ENCODE peak calls at places on chromosomes 2 and 18, in six cellular contexts. P is lung, W is neural crest cell, Y is neural progenitor cell, R is body of pancreas, E is fibroblast of lung. U is an unnamed sample.

GRCh38 chr18:75208055-75208835 is 694 bp downstream of the PTGR3 start:
- DNase-seq in Y (peak; percentile 65), R (peak; percentile 61), E (peak; percentile 65), P (peak; percentile 54), W (peak; percentile 45), U (no peak)

GRCh38 chr2:173451137-173451536 is 96.5 kb downstream of the CDCA7 start:
- DNase-seq in Y (no peak), E (no peak), R (no peak), P (no peak), W (no peak), U (no peak)

GRCh38 chr18:51936115-51936514 is 403.9 kb upstream of the DCC start:
- DNase-seq in E (no peak), W (no peak), P (no peak), R (no peak), Y (no peak), U (no peak)

GRCh38 chr2:49029406-49029805 is 124.9 kb downstream of the FSHR start:
- DNase-seq in Y (peak; percentile 14), R (no peak), P (no peak), E (no peak), W (no peak), U (no peak)

GRCh38 chr18:58768293-58768974 is 96.2 kb upstream of the ZNF532 start:
- DNase-seq in E (peak; percentile 45), Y (peak; percentile 87), P (peak; percentile 61), W (peak; percentile 82), R (peak; percentile 73), U (no peak)

GRCh38 chr2:219645631-219646527 is 18.4 kb downstream of the SLC4A3 start:
- DNase-seq in P (no peak), R (no peak), E (peak; percentile 85), Y (no peak), W (no peak), U (no peak)

GRCh38 chr2:75053484-75054112 is 95.2 kb downstream of the POLE4 start:
- DNase-seq in Y (peak; percentile 77), R (peak; percentile 27), E (no peak), P (no peak), W (peak; percentile 16), U (no peak)

GRCh38 chr2:17830053-17831034 is 14.1 kb downstream of the MSGN1 start:
- DNase-seq in W (peak; percentile 89), E (peak; percentile 78), Y (peak; percentile 93), P (peak; percentile 56), R (peak; percentile 56), U (no peak)

GRCh38 chr18:43587538-43588153 is 310.4 kb upstream of the SYT4 start:
- DNase-seq in W (no peak), R (peak; percentile 36), P (no peak), Y (peak; percentile 37), E (peak; percentile 64), U (no peak)

GRCh38 chr18:59461171-59461570 is 102.1 kb upstream of the LMAN1 start:
- DNase-seq in E (no peak), P (no peak), R (no peak), Y (no peak), W (no peak), U (no peak)

GRCh38 chr2:85716346-85716880 is 22.3 kb downstream of the GNLY start:
- DNase-seq in E (no peak), P (no peak), Y (no peak), W (no peak), R (no peak), U (no peak)

GRCh38 chr2:85717308-85718005 is 23.3 kb downstream of the GNLY start:
- DNase-seq in W (no peak), P (no peak), E (peak; percentile 50), R (no peak), Y (peak; percentile 73), U (no peak)

GRCh38 chr2:85719609-85720240 is 25.6 kb downstream of the GNLY start:
- DNase-seq in Y (no peak), R (no peak), P (no peak), E (no peak), W (no peak), U (no peak)

GRCh38 chr2:85718885-85719487 is 24.8 kb downstream of the GNLY start:
- DNase-seq in R (peak; percentile 40), W (no peak), Y (no peak), E (no peak), P (no peak), U (no peak)

DNA sequence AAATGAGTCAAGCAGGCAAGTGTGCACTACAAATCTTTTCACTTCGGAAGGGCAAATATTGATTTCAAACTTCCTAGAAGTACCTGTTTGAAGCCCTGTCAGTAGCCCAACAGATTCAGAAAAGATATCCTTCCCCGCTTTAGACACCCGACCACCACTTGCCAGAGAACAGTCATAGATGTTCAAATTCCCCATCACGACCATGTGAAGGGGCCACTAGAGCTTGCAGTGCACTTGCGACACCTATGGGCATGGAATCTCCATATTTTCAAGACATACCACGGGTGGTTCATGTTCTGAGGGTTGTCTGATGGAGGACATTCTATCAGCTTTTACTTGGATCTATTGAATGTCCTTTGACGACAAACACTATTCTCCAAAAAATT is 23.8 kb downstream of the GNLY start:
- DNase-seq in R (no peak), E (no peak), Y (no peak), W (no peak), P (no peak), U (no peak)
- TF ChIP-seq CTCF in R (no peak), E (no peak), Y (no peak), W (no peak), P (no peak), U (no peak)

DNA sequence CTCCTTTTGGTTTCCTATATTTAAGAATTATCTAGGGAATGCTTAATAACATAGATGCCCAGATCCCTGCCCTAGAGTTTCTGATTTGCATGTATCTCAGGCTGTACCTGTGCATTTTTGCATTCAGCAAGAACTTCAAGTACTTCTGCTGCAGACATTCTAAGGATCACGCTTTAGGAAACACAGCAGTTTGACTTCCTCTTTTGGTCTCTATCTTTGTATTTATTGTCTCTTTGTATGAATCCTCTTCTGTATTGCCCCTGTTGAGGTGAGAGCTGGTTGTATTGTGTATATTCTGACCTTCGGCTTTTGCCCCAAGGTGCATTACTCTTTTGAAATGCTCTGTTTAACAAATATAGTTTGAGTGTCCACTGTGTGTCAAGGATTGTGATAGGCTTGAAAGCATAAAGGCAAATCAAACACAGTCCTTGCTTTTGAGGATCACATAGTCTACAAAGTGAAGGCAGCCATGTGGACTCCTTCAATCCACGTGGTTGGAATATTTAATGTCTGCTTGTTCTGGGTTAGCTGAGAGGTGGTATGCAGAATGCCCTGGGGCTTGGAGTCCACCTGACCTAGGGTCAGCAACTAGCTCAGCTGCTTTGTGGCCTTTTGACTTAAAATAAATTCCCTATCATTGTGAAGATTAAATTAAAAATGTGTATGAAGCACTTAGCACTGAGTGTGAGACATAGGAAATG is 108.0 kb downstream of the LYPD6 start:
- DNase-seq in P (no peak), W (no peak), Y (no peak), E (no peak), R (no peak), U (no peak)
- TF ChIP-seq CTCF in P (no peak), W (no peak), Y (no peak), E (no peak), R (no peak), U (no peak)

DNA sequence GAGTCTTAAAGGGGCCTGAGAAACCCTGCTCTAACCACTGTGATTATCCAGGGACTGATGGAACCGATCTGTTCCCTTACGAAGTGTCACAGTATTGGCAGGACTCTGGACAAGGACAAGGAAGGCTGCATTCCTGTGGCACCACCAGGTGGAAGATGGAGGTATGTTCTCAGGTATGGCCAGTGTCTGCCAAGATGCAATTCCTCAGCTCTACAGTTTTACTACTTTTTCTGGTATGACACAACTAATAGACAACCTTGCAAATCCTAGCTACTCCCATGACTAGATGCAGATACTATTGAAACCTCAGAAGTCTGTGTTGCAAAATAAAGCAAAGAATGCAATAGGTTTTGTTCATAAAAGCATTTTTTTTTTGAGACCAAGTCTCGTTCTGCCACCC is 14.6 kb downstream of the RAB31 start:
- DNase-seq in W (no peak), R (peak; percentile 83), E (no peak), Y (no peak), P (no peak), U (no peak)
- TF ChIP-seq CTCF in W (no peak), R (peak; percentile 65), E (no peak), Y (no peak), P (peak; percentile 24), U (no peak)

GRCh38 chr2:34892766-34893165 is 1293.7 kb upstream of the FAM98A start:
- DNase-seq in Y (no peak), R (no peak), W (no peak), E (no peak), P (no peak), U (no peak)

DNA sequence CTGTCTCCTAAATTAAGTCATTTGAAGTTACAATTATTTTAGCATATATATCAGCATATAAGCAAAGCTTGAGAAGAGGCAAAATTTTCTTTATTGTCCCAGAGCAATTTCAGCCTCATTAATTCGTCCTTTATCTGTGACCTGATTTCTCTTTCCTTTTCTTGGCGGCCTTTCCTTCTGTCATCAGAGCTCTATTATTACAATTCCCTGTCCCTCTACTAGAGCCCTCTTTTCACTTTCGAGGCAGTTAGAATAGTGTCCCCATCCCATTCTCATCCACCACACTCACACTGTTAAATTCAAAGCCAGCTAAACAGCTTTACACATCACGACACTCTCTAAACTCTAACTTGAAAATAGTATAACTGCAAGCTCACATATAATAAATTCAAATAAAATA is 1293.2 kb upstream of the FAM98A start:
- DNase-seq in E (no peak), P (no peak), Y (no peak), W (no peak), R (no peak), U (no peak)
- TF ChIP-seq CTCF in E (no peak), P (no peak), Y (no peak), W (no peak), R (no peak), U (no peak)

GRCh38 chr2:160087854-160088745 is 25.7 kb upstream of the PLA2R1 start:
- DNase-seq in R (no peak), P (no peak), Y (peak; percentile 20), W (no peak), E (peak; percentile 29), U (no peak)
- TF ChIP-seq CTCF in R (no peak), P (no peak), Y (peak; percentile 31), W (peak; percentile 34), E (no peak), U (peak; percentile 30)

DNA sequence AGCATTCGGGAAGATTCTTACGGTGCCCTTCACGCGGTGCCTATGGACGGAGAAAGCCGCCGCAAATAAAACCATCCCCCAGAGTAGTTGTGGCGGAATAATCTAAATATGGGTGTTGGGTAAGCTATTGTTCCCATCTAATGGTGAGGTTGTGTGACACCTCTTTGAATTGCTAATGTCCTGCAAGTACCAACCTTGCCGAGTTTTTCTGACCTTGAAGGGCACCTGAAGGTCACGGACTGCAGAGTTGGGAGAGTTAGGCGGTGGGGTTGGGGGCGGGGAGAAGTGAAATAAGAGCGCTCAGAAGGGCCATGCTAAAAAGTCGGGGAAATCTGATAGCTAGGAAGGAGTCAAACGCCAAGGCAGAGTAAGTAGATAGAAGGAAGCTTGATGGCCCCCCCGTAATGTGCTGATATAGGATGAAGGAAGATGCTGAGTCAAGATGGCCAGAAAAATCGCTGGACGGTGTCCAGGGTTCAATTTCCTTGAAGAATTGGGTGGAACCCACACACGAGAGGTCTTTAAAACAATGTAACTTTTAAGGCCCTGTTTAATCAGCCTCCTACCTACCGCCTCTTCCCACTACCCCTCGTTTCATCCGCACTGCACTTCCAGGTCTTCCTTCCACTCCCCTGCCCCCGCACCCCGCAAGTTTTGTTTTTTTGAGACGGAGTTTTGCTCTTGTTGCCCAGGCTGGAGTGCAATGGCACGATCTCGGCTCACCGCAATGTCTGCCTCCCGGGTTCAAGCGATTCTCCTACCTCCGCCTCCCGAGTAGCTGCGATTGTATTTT is 602 bp downstream of the KATNAL2 start:
- DNase-seq in R (peak; percentile 19), W (no peak), P (peak; percentile 33), Y (peak; percentile 48), E (peak; percentile 61), U (no peak)
- TF ChIP-seq CTCF in R (no peak), W (no peak), P (no peak), Y (no peak), E (no peak), U (no peak)